ENCODE peak calls at places on chromosome 3, in eight cellular contexts. O, P, W, B, V, F, X and Z are unnamed samples.

GRCh38 chr3:132344666-132345280 is 27.6 kb downstream of the ACP3 start:
- DNase-seq in O (no peak), P (no peak), W (no peak), B (no peak), V (no peak), F (no peak), X (no peak), Z (no peak)

GRCh38 chr3:112446343-112446742 is 52.9 kb downstream of the BTLA start:
- DNase-seq in O (no peak), P (no peak), W (no peak), B (no peak), V (no peak), F (peak; percentile 91), X (no peak), Z (no peak)

GRCh38 chr3:196998966-196999760 is 30.5 kb downstream of the MELTF start:
- DNase-seq in O (no peak), P (no peak), W (no peak), B (no peak), V (no peak), F (no peak), X (no peak), Z (no peak)

GRCh38 chr3:79032686-79033318 is 735.0 kb downstream of the ROBO1 start:
- DNase-seq in O (no peak), P (no peak), W (no peak), B (no peak), V (no peak), F (peak; percentile 75), X (peak; percentile 52), Z (no peak)

GRCh38 chr3:100047455-100048141 is 66.7 kb downstream of the FILIP1L start:
- DNase-seq in O (no peak), P (no peak), W (no peak), B (no peak), V (no peak), F (peak; percentile 73), X (peak; percentile 86), Z (no peak)

GRCh38 chr3:151909720-151910405 is 36.4 kb downstream of the SUCNR1 start:
- DNase-seq in O (no peak), P (no peak), W (no peak), B (no peak), V (no peak), F (no peak), X (no peak), Z (no peak)

GRCh38 chr3:120168611-120169010 is 74.4 kb upstream of the GSK3B start:
- DNase-seq in O (no peak), P (no peak), W (no peak), B (no peak), V (no peak), F (no peak), X (no peak), Z (no peak)

GRCh38 chr3:150376001-150376848 is 31.9 kb upstream of the TSC22D2 start:
- DNase-seq in O (no peak), P (no peak), W (peak; percentile 71), B (no peak), V (no peak), F (peak; percentile 80), X (peak; percentile 14), Z (no peak)

GRCh38 chr3:111605016-111605415 is 9.9 kb upstream of the ZBED2 start:
- DNase-seq in O (no peak), P (no peak), W (no peak), B (no peak), V (no peak), F (no peak), X (no peak), Z (no peak)

GRCh38 chr3:153055217-153055616 is 106.8 kb upstream of the RAP2B start:
- DNase-seq in O (no peak), P (no peak), W (no peak), B (no peak), V (no peak), F (no peak), X (no peak), Z (no peak)

GRCh38 chr3:101836907-101837598 is 12.3 kb upstream of the NFKBIZ start:
- DNase-seq in O (no peak), P (no peak), W (no peak), B (no peak), V (no peak), F (peak; percentile 84), X (no peak), Z (no peak)

GRCh38 chr3:180072786-180073185 is 36.0 kb upstream of the PEX5L start:
- DNase-seq in O (no peak), P (no peak), W (no peak), B (no peak), V (no peak), F (no peak), X (no peak), Z (no peak)

GRCh38 chr3:168803536-168803935 is 707.8 kb upstream of the GOLIM4 start:
- DNase-seq in O (no peak), P (no peak), W (no peak), B (no peak), V (no peak), F (no peak), X (no peak), Z (no peak)

GRCh38 chr3:73773228-73773627 is 148.5 kb upstream of the PDZRN3 start:
- DNase-seq in O (no peak), P (no peak), W (no peak), B (no peak), V (no peak), F (no peak), X (no peak), Z (no peak)

GRCh38 chr3:107421170-107421792 is 44.0 kb downstream of the CCDC54 start:
- DNase-seq in O (no peak), P (no peak), W (peak; percentile 43), B (no peak), V (no peak), F (peak; percentile 85), X (peak; percentile 52), Z (no peak)

DNA sequence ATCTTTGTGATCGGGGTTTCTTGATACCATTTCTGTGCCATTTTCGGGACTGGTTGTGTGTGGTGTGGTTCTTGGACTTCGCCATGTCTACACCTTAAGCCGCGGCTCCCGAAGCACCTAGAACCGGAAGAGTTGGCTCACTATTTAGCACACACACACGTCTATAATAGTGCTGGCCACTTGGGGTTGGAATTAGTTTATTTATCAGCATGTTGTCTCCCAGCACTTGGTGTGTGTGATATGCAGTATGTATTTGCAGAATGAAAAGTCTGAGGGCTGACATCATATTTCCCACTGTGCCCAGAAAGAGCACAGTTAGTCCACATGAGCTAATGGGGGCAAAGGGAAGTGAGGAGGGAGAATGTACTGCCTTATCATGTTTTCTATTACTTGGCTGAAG is 23.6 kb downstream of the MLH1 start:
- DNase-seq in O (no peak), P (no peak), W (no peak), B (no peak), V (no peak), F (no peak), X (no peak), Z (no peak)
- TF ChIP-seq CTCF in O (no peak), P (no peak), W (no peak), B (no peak), V (no peak), F (no peak), X (no peak), Z (no peak)

DNA sequence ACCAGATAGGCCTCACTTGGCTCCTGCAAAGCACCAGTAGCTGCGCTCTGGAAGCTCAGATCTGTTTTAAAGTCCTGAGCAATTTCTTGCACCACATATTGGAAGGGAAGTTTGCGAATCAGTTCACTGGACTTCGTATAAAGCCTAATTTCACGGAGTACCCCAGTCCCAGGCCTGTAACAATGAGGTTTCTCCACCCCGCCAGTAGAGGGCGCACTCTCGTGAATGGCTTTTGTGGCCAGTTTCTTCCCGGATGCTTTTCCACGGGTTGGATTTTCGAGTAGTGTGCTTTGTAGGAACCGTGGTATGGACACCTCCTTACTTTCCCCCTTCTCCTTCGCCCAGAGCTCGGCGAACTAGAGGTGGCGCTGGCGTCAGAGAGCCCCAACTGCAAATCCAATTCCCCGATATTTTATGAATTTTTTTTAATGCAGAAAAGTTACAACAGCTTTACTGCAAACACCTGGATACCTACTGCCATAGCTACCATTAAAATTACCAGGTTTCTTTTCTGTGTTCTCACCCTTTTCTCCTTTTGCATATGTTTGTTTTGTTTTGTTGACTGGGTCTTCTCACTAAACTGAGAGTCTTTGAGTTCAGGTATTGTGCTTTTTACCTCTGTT is 13.3 kb downstream of the RARB start:
- DNase-seq in O (no peak), P (no peak), W (no peak), B (no peak), V (no peak), F (no peak), X (no peak), Z (no peak)
- TF ChIP-seq CTCF in O (peak; percentile 31), P (peak; percentile 61), W (peak; percentile 60), B (no peak), V (no peak), F (peak; percentile 68), X (peak; percentile 63), Z (peak; percentile 81)

GRCh38 chr3:13113346-13114335 is 40.4 kb upstream of the IQSEC1 start:
- DNase-seq in O (no peak), P (peak; percentile 54), W (no peak), B (peak; percentile 70), V (no peak), F (no peak), X (no peak), Z (no peak)
- TF ChIP-seq CTCF in O (no peak), P (no peak), W (no peak), B (no peak), V (no peak), F (no peak), X (no peak), Z (no peak)

GRCh38 chr3:106255870-106256248 is 387.0 kb upstream of the CBLB start:
- DNase-seq in O (no peak), P (no peak), W (no peak), B (no peak), V (no peak), F (no peak), X (no peak), Z (no peak)

GRCh38 chr3:106249159-106249558 is 380.3 kb upstream of the CBLB start:
- DNase-seq in O (no peak), P (no peak), W (no peak), B (no peak), V (no peak), F (no peak), X (no peak), Z (no peak)

GRCh38 chr3:106247902-106248684 is 379.3 kb upstream of the CBLB start:
- DNase-seq in O (no peak), P (no peak), W (no peak), B (no peak), V (no peak), F (no peak), X (no peak), Z (no peak)

GRCh38 chr3:106256249-106256957 is 387.6 kb upstream of the CBLB start:
- DNase-seq in O (no peak), P (no peak), W (no peak), B (no peak), V (no peak), F (no peak), X (no peak), Z (no peak)

DNA sequence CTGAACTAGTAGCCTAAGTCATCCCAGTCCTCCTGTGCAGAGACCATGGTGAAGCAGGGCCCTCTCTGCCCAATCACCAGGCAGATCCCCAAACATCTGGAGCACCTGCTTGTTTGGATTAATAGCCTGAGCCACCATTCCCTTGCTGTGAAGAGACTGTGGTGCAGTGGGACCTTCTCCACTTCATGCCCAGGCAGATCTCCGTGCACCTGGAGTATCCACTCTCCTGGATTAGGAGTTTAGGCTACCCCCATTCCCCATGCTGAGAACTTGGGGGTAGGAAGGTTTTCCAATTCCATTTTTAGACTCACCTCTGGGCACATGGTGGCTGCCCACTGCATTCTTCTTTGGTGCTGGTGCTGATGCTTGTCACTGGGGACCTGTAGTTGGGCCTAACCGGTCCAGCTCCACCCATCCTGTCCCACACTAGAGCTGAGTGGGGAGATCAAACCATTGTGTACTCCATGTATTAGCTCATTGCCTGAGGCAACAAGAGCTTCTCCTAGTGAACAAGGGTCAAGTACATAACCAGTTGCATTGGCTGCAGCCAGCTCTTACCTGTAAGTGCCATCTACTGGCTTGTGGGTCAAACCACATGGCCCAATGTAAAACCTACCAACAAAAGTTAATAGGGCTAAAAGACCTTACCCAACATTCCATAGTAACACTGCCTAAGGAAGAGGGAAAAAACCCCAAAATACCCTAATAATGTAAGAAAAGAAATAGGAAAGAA is 382.5 kb upstream of the CBLB start:
- DNase-seq in O (no peak), P (no peak), W (no peak), B (no peak), V (no peak), F (no peak), X (no peak), Z (no peak)
- TF ChIP-seq CTCF in O (no peak), P (no peak), W (no peak), B (no peak), V (no peak), F (no peak), X (no peak), Z (no peak)